ENCODE peak calls at places on chromosomes 3 and 15, in four cellular contexts. A is HCT116, F is pancreas, Q is HepG2. J is an unnamed sample.

GRCh38 chr15:79978694-79979519 is 7.9 kb upstream of the BCL2A1 start:
- DNase-seq in A (no peak), F (no peak), Q (peak; percentile 87), J (peak; percentile 6)

GRCh38 chr3:103873897-103874545 is 1439.2 kb downstream of the ZPLD1 start:
- DNase-seq in A (no peak), F (no peak), Q (no peak), J (no peak)

GRCh38 chr3:72996121-72996472 is 514 bp upstream of the PPP4R2 start:
- DNase-seq in A (no peak), F (no peak), Q (no peak), J (peak; percentile 58)

GRCh38 chr3:133393204-133393603 is 6.7 kb upstream of the BFSP2 start:
- DNase-seq in A (no peak), F (no peak), Q (no peak), J (no peak)

GRCh38 chr3:129448187-129448895 is 8.3 kb downstream of the IFT122 start:
- DNase-seq in A (no peak), F (peak; percentile 63), Q (no peak), J (no peak)

GRCh38 chr3:50422153-50422552 is 62.8 kb upstream of the TMEM115 start:
- DNase-seq in A (no peak), F (no peak), Q (no peak), J (no peak)

GRCh38 chr15:78007965-78008886 is 69.3 kb downstream of the TBC1D2B start:
- DNase-seq in A (no peak), F (peak; percentile 93), Q (no peak), J (peak; percentile 62)

GRCh38 chr15:22979699-22980188 is 424 bp downstream of the CYFIP1 start:
- DNase-seq in A (no peak), F (peak; percentile 45), Q (no peak), J (peak; percentile 30)

GRCh38 chr3:33315826-33316225 is 38.6 kb downstream of the FBXL2 start:
- DNase-seq in A (peak; percentile 45), F (no peak), Q (peak; percentile 38), J (no peak)

GRCh38 chr15:68775671-68776476 is 44.8 kb downstream of the ANP32A start:
- DNase-seq in A (no peak), F (no peak), Q (no peak), J (peak; percentile 75)

GRCh38 chr3:127089487-127090145 is 103.3 kb upstream of the PRR23E start:
- DNase-seq in A (no peak), F (no peak), Q (no peak), J (no peak)

GRCh38 chr3:10187295-10187876 is 22.7 kb downstream of the IRAK2 start:
- DNase-seq in A (no peak), F (no peak), Q (no peak), J (no peak)

GRCh38 chr15:97014001-97014400 is 683.5 kb downstream of the NR2F2 start:
- DNase-seq in A (no peak), F (no peak), Q (no peak), J (no peak)

GRCh38 chr3:195036203-195037016 is 234.5 kb downstream of the XXYLT1 start:
- DNase-seq in A (no peak), F (no peak), Q (no peak), J (no peak)

GRCh38 chr3:93910085-93910484 is 63.6 kb downstream of the PROS1 start:
- DNase-seq in A (no peak), F (no peak), Q (no peak), J (no peak)

GRCh38 chr15:90097475-90097874 is 4.8 kb downstream of the IDH2 start:
- DNase-seq in A (no peak), F (no peak), Q (no peak), J (no peak)

GRCh38 chr3:87062685-87063084 is 71.7 kb upstream of the VGLL3 start:
- DNase-seq in A (no peak), F (no peak), Q (no peak), J (no peak)

GRCh38 chr3:140363801-140364200 is 314.1 kb upstream of the TRIM42 start:
- DNase-seq in A (no peak), F (no peak), Q (no peak), J (no peak)

GRCh38 chr15:66567897-66568296 is 2.1 kb upstream of the LCTL start:
- DNase-seq in A (no peak), F (no peak), Q (no peak), J (no peak)

DNA sequence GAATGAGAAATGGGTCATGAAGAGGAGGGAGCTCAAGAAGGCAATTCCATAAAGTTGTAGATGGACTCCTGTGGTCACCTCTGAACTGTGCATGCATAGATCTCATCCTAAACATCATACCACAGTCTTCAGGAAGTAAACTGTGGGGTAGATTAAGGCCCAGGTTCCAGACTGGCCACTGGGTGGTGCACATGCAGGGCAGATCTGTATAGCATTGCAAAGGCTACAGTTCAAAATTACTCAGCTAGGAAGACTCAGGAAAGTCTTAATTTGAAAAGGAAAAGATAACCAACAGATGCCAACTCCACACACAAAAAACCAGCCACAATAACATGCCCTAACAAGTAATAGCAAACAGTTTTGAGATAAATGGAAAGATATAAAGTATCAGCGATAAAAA is 20.3 kb downstream of the KY start:
- DNase-seq in A (no peak), F (no peak), Q (no peak), J (no peak)
- TF ChIP-seq CTCF in A (peak; percentile 17), F (no peak), Q (peak; percentile 48), J (no peak)

DNA sequence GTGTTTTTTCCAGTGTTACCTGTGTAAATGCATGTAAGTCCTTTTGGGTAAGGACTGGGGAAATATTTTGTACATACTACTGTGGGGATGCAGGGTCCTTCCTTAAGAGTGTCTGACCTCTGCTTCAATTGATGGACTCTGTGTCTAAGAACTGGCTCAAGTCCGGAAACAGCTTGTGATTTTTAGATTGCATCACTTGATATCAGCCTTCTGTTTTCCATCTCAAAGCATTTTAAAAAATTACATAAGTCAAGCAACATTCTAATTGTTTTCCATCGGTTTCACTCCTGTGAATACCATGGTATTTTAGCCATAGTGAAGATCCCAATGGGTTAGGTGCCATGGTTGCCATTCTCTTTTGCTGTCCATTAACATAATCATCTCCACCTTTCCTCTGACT is 597.6 kb downstream of the SQOR start:
- DNase-seq in A (no peak), F (no peak), Q (no peak), J (no peak)
- H3K4me3 ChIP-seq in A (no peak overlapping the region), F (no peak overlapping the region), Q (no peak overlapping the region), J (no peak overlapping the region)

DNA sequence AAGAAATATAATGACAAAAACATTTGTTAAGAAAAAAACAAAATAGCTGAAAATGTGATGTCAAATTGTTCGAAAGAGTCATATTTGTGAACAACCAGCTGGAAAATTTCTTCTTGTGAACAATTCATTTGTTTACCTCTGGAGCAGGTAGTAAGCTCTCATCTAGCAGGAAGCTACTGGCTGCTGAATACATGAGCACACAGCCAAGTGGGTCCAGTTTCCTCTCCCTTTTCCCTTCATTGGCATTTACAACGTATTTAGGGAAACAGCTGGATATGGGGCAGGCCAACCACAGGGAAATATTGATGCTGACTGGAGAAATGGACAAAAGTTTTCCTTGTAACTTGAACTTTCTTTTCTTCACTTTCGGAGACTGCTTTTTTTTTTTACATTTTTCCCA is 1354.7 kb upstream of the EPHA6 start:
- DNase-seq in A (no peak), F (no peak), Q (no peak), J (no peak)
- H3K36me3 ChIP-seq in A (no peaks in the 10 kb centered on the region), F (no peaks in the 10 kb centered on the region), Q (no peaks in the 10 kb centered on the region), J (no peaks in the 10 kb centered on the region)

GRCh38 chr3:158094235-158094916 is 11.8 kb downstream of the SHOX2 start:
- DNase-seq in A (no peak), F (no peak), Q (no peak), J (peak; percentile 25)
- TF ChIP-seq CTCF in A (no peak), F (no peak), Q (no peak), J (no peak)

DNA sequence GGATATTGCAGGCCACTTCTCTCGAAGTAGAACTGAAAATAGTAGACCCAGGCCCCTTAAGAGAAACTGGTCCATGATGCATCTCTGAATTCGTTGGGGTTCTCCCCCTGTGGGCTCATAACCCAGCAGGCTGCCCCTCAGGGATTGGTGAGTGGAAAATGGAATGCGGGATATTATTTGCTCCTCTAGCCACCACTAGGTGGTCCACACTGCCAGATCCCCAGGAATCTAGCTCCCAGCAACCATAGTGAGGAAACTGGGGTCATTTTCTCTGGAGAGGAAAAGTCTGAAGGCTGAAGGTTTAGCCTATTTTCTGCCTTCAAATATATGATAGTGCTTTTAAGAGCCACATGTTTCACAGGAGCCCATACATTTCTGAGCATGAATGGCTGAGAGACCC is 6.7 kb downstream of the CX3CR1 start:
- DNase-seq in A (no peak), F (no peak), Q (no peak), J (no peak)
- H3K4me3 ChIP-seq in A (no peak overlapping the region), F (no peak overlapping the region), Q (no peak overlapping the region), J (no peak overlapping the region)

GRCh38 chr3:44890852-44891251 is 16.4 kb downstream of the TGM4 start:
- DNase-seq in A (no peak), F (no peak), Q (no peak), J (no peak)
- H3K36me3 ChIP-seq in A (no peaks in the 10 kb centered on the region), F (no peaks in the 10 kb centered on the region), Q (no peaks in the 10 kb centered on the region), J (no peaks in the 10 kb centered on the region)

GRCh38 chr15:37981781-37982180 is 47.3 kb downstream of the TMCO5A start:
- DNase-seq in A (peak; percentile 39), F (no peak), Q (peak; percentile 15), J (no peak)
- TF ChIP-seq CTCF in A (peak; percentile 18), F (no peak), Q (peak; percentile 38), J (no peak)

GRCh38 chr3:141484701-141485287 is 2.0 kb upstream of the RASA2 start:
- DNase-seq in A (no peak), F (no peak), Q (peak; percentile 35), J (no peak)

GRCh38 chr3:141485578-141486415 is 1.0 kb upstream of the RASA2 start:
- DNase-seq in A (peak; percentile 12), F (no peak), Q (peak; percentile 25), J (peak; percentile 59)

GRCh38 chr3:141487419-141488345 is 855 bp downstream of the RASA2 start:
- DNase-seq in A (peak; percentile 59), F (peak; percentile 75), Q (peak; percentile 70), J (peak; percentile 87)

GRCh38 chr3:141486735-141487418 is at the start of gene RASA2:
- DNase-seq in A (peak; percentile 66), F (peak; percentile 78), Q (peak; percentile 26), J (peak; percentile 84)

DNA sequence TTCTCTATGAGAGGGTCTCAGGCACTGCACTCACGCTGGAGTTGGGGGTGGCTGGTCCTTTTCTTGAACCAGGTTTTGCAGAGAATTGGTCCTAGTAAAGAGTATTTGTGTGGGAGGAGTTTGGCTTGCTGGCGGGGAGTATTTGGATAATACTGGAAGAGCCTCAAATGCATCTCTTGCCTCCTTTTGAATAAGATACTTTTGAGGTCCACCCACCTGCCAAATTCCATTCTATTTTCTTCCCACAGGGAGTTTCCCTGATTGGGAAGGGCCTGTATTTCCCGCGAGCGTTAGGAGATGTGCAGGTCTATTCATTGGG is 452 bp upstream of the RASA2 start:
- DNase-seq in A (no peak), F (peak; percentile 23), Q (peak; percentile 56), J (peak; percentile 47)
- H3K4me3 ChIP-seq in A (peak overlapping the region; percentile 55), F (no peak overlapping the region), Q (peak overlapping the region; percentile 88), J (no peak overlapping the region)